ENCODE peak calls at places on chromosome 3, in five cellular contexts. I is naive thymus-derived CD4-positive, alpha-beta T cell; V is pancreas; N is GM23248; W is heart left ventricle. O is an unnamed sample. For H3K4me1, the result is how much of the 10 kb centered on the place peaks cover.

GRCh38 chr3:109825971-109826810 is 488.8 kb upstream of the DPPA4 start:
- DNase-seq in N (no peak), W (no peak), I (no peak), V (no peak), O (no peak)

GRCh38 chr3:156605686-156606605 is 51.0 kb upstream of the SSR3 start:
- DNase-seq in N (peak), I (no peak), W (peak), V (peak), O (peak)

GRCh38 chr3:51539291-51539891 is 872 bp downstream of the RAD54L2 start:
- DNase-seq in V (no peak), W (peak), I (peak), N (peak), O (peak)

GRCh38 chr3:52098108-52098507 is 41.7 kb upstream of the DUSP7 start:
- DNase-seq in W (no peak), N (no peak), V (no peak), I (no peak), O (no peak)

GRCh38 chr3:96813820-96814580 is 394 bp upstream of the EPHA6 start:
- DNase-seq in I (peak), V (peak), N (peak), W (peak), O (peak)

GRCh38 chr3:119401502-119402440 is 61.6 kb downstream of the TMEM39A start:
- DNase-seq in I (no peak), V (no peak), W (no peak), N (no peak), O (no peak)

GRCh38 chr3:123110953-123111615 is 44.3 kb downstream of the PDIA5 start:
- DNase-seq in N (no peak), I (no peak), W (no peak), V (no peak), O (no peak)

GRCh38 chr3:170868577-170869239 is 1.3 kb downstream of the RPL22L1 start:
- DNase-seq in N (peak), W (no peak), I (no peak), V (no peak), O (no peak)

GRCh38 chr3:38281895-38282686 is at the start of gene SLC22A14:
- DNase-seq in W (no peak), I (no peak), N (no peak), V (no peak), O (no peak)

GRCh38 chr3:39107056-39107873 is at the start of the genes GORASP1 and TTC21A:
- DNase-seq in N (peak), V (peak), W (peak), I (peak), O (peak)

GRCh38 chr3:89699771-89700170 is 592.4 kb downstream of the EPHA3 start:
- DNase-seq in W (no peak), N (no peak), I (no peak), V (peak), O (peak)

GRCh38 chr3:192993428-192993827 is 75.8 kb upstream of the MB21D2 start:
- DNase-seq in V (no peak), I (no peak), N (no peak), W (no peak), O (no peak)

GRCh38 chr3:43953814-43954241 is 263.1 kb downstream of the ABHD5 start:
- DNase-seq in N (peak), W (no peak), V (no peak), I (no peak), O (no peak)

GRCh38 chr3:64327039-64327804 is 102.0 kb upstream of the PRICKLE2 start:
- DNase-seq in W (peak), V (peak), I (no peak), N (peak), O (peak)

GRCh38 chr3:76044601-76045600 is 259.6 kb upstream of the ZNF717 start:
- DNase-seq in V (peak), I (no peak), N (peak), W (no peak), O (no peak)

GRCh38 chr3:173238091-173238490 is 97.1 kb upstream of the SPATA16 start:
- DNase-seq in I (no peak), W (no peak), V (no peak), N (no peak), O (no peak)

GRCh38 chr3:126816956-126817777 is 113.1 kb downstream of the CHCHD6 start:
- DNase-seq in I (no peak), W (no peak), N (peak), V (no peak), O (no peak)

GRCh38 chr3:41740374-41740773 is 221.5 kb downstream of the ULK4 start:
- DNase-seq in V (no peak), W (no peak), N (no peak), I (no peak), O (no peak)

GRCh38 chr3:53680026-53680425 is 166.2 kb downstream of the CHDH start:
- DNase-seq in I (no peak), N (no peak), V (no peak), W (peak), O (no peak)

GRCh38 chr3:172163320-172163719 is 123.9 kb downstream of the FNDC3B start:
- DNase-seq in N (no peak), W (no peak), I (no peak), V (no peak), O (no peak)

GRCh38 chr3:46902188-46902631 is 24.7 kb downstream of the PTH1R start:
- DNase-seq in V (no peak), N (no peak), W (peak), I (no peak), O (no peak)

GRCh38 chr3:64806668-64807067 is 118.9 kb upstream of the ADAMTS9 start:
- DNase-seq in V (no peak), I (no peak), N (no peak), W (no peak), O (no peak)

GRCh38 chr3:9183811-9184463 is 65.5 kb downstream of the SRGAP3 start:
- DNase-seq in V (no peak), I (no peak), N (no peak), W (no peak), O (no peak)

GRCh38 chr3:166455724-166456123 is 618.5 kb upstream of the BCHE start:
- DNase-seq in N (no peak), V (no peak), I (no peak), W (no peak), O (no peak)

GRCh38 chr3:185361920-185362319 is 1.0 kb upstream of the MAP3K13 start:
- DNase-seq in W (no peak), I (no peak), N (peak), V (no peak), O (no peak)

GRCh38 chr3:9070961-9071360 is 107.7 kb upstream of the RAD18 start:
- DNase-seq in I (no peak), V (no peak), W (no peak), N (no peak), O (no peak)

GRCh38 chr3:53102601-53103147 is 27.6 kb downstream of the RFT1 start:
- DNase-seq in V (no peak), N (peak), I (peak), W (no peak), O (peak)

GRCh38 chr3:137110392-137110996 is 152.7 kb downstream of the IL20RB start:
- DNase-seq in V (no peak), I (no peak), N (peak), W (no peak), O (no peak)

GRCh38 chr3:46986055-46986730 is 6.7 kb downstream of the NBEAL2 start:
- DNase-seq in W (no peak), N (no peak), I (no peak), V (no peak), O (peak)

GRCh38 chr3:156431334-156432121 is 123.4 kb downstream of the SSR3 start:
- DNase-seq in W (no peak), I (no peak), N (no peak), V (no peak), O (no peak)

DNA sequence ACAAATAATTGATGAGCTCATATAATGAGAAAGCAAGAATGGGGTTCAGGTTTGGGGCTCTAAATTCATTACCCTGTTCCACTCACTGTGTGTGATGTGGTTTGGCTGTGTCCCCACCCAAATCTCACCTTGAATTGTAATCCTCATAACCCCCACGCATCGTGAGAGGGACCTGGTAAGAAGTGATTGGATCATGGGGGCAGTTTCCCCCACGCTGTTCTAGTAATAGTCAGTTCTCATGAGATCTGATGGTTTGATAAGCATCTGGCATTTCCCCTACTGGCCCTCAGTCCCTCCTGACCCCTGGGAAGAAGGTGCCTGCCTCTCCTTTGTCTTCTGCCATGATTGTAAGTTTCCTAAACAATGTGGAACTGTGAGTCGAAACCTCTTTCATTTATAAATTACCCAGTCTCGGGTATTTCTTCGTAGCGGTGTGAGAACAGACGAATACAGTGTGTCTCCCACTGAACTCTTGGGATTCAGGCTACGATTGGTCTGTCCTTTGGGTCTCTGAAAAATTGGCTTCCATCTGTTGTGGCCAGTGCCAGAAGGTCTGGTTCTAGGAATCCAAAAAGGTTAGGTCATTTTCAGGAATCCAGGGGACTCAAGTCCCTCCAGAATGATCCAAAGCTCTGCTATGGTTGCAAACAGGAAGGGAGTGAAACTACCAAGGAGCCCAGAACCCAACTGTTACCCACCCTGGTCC is 87.7 kb downstream of the XXYLT1 start:
- DNase-seq in V (no peak), N (no peak), I (no peak), W (no peak), O (no peak)
- H3K4me1 ChIP-seq in V (under half), N (under half), I (under half), W (under half), O (under half)

GRCh38 chr3:30259730-30260129 is 346.7 kb upstream of the TGFBR2 start:
- DNase-seq in I (no peak), N (no peak), V (no peak), W (no peak), O (no peak)

GRCh38 chr3:30256474-30256873 is 349.9 kb upstream of the TGFBR2 start:
- DNase-seq in W (no peak), I (no peak), V (no peak), N (peak), O (no peak)

GRCh38 chr3:30258426-30259392 is 347.7 kb upstream of the TGFBR2 start:
- DNase-seq in V (no peak), I (no peak), W (no peak), N (no peak), O (no peak)

GRCh38 chr3:30248423-30248822 is 358.0 kb upstream of the TGFBR2 start:
- DNase-seq in I (no peak), N (no peak), W (no peak), V (no peak), O (no peak)

DNA sequence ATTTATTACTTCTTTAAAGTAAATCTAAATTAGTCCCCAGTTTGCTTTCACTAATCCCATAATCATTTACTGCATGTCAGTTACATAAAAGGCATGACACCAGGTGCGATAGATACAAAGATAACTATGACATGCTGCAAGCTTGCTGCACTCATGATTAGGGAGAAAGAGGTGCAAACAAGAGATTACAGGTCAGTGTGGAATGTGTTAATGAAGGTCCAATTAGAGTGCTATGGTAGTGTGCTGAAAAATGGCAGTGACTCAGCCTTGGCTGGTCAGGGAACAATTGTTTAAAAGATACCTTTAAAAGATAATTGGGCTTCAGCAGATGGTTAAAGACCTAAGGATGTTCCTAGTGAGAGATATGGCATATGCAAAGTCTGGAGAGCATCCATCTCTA is 352.6 kb upstream of the TGFBR2 start:
- DNase-seq in W (no peak), I (no peak), N (no peak), V (no peak), O (no peak)
- H3K27ac ChIP-seq in W (no peak), I (no peak), N (no peak), V (no peak), O (no peak)

GRCh38 chr3:58638586-58638985 is 28.0 kb downstream of the FAM3D start:
- DNase-seq in W (no peak), N (no peak), I (no peak), V (no peak), O (no peak)
- H3K4me1 ChIP-seq in W (under half), N (under half), I (under half), V (under half), O (under half)

DNA sequence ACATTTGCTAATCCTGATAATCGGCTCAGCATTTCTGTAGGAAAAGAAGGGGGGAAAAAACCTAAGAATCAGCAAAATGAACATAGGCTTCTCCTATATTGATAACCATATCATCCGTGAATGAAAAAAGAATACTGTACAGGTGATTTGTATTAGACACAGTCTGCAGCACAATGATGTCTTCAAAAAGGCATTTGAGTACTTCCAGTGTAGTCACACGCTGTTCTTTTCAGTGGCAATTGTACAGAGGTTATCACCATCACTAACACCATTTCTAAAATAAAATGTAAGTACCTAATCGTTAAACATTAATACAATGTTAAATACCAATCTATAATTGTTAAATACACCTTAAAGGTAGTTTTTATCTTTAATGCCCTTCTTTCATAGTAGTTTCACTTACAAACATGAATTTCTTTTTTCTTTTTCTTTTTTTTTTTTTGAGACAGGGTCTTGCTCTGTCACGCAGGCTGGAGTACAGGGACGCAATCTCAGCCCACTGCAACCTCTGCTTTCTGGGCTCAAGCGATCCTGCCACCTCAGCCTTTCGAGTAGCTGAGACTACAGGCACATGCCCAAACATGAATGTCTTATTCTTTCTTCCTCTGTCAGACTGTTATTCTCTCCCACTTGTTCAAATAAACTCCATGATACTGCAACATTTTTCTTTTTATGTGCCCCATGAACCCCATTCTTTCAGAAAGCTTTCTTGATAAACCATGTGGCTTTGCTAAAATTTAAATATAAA is 18.4 kb downstream of the GOLGB1 start:
- DNase-seq in I (no peak), V (no peak), N (no peak), W (no peak), O (no peak)
- H3K27ac ChIP-seq in I (no peak), V (no peak), N (no peak), W (peak), O (no peak)

DNA sequence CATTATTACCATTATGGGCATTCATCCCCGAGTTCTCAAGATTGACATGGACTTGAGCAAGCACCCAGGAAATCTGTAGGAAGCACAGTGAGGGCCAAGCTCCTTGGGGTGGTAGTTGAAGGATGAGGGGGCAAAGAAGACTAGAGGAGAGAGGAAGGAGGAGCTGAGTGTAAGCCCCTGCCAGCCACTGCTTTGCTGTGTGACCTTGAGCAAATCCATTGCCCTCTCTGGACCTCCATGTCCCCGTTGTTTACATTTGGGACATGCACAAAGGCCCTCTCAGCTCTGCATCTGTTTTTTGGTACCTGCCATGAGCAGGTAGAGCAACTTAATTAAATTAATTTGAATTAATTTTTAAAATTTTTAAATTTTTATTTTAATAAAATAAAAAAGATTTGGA is 33.5 kb upstream of the SLC6A6 start:
- DNase-seq in V (no peak), I (no peak), N (no peak), W (no peak), O (no peak)
- H3K4me1 ChIP-seq in V (under half), I (under half), N (under half), W (under half), O (under half)

GRCh38 chr3:13110678-13111116 is 37.5 kb upstream of the IQSEC1 start:
- DNase-seq in I (no peak), N (no peak), V (no peak), W (no peak), O (peak)

GRCh38 chr3:13111874-13112520 is 38.8 kb upstream of the IQSEC1 start:
- DNase-seq in I (no peak), W (no peak), V (peak), N (no peak), O (peak)

GRCh38 chr3:13112521-13113345 is 39.5 kb upstream of the IQSEC1 start:
- DNase-seq in W (no peak), V (no peak), I (no peak), N (peak), O (no peak)

GRCh38 chr3:13109516-13109915 is 36.3 kb upstream of the IQSEC1 start:
- DNase-seq in W (no peak), I (no peak), V (no peak), N (no peak), O (no peak)

GRCh38 chr3:13111173-13111873 is 38.1 kb upstream of the IQSEC1 start:
- DNase-seq in N (no peak), V (no peak), I (no peak), W (no peak), O (peak)
- H3K27ac ChIP-seq in N (no peak), V (peak), I (no peak), W (no peak), O (peak)